ENCODE peak calls at places on chromosomes 13 and 19, in nine cellular contexts. V, E, M, C, Q, N, F, O and J are unnamed samples.

GRCh38 chr19:55473201-55473600 is 3.2 kb upstream of the ZNF628 start:
- DNase-seq in V (no peak), E (no peak), M (no peak), C (no peak), Q (no peak), N (no peak), F (no peak), O (no peak), J (no peak)

GRCh38 chr13:26480246-26480855 is 77.1 kb upstream of the WASF3 start:
- DNase-seq in V (no peak), E (peak), M (no peak), C (peak), Q (peak), N (no peak), F (no peak), O (no peak), J (no peak)

GRCh38 chr13:113411216-113412023 is 41.9 kb downstream of the ADPRHL1 start:
- DNase-seq in V (peak), E (peak), M (peak), C (peak), Q (peak), N (no peak), F (peak), O (peak), J (peak)

GRCh38 chr13:72868229-72868628 is 86.3 kb downstream of the PIBF1 start:
- DNase-seq in V (no peak), E (no peak), M (no peak), C (no peak), Q (no peak), N (no peak), F (no peak), O (no peak), J (no peak)

GRCh38 chr19:29308977-29309520 is 96.1 kb upstream of the UQCRFS1 start:
- DNase-seq in V (no peak), E (no peak), M (no peak), C (no peak), Q (no peak), N (no peak), F (no peak), O (no peak), J (no peak)

GRCh38 chr19:17626456-17626855 is 61.7 kb downstream of the UNC13A start:
- DNase-seq in V (no peak), E (no peak), M (no peak), C (no peak), Q (no peak), N (no peak), F (no peak), O (no peak), J (no peak)

GRCh38 chr19:11421607-11422098 is 2.5 kb upstream of the RGL3 start:
- DNase-seq in V (no peak), E (no peak), M (no peak), C (no peak), Q (peak), N (peak), F (peak), O (no peak), J (no peak)

GRCh38 chr13:22505489-22505888 is 675.3 kb upstream of the SGCG start:
- DNase-seq in V (no peak), E (no peak), M (no peak), C (peak), Q (no peak), N (no peak), F (no peak), O (peak), J (peak)

GRCh38 chr13:19606152-19606551 is 27.3 kb upstream of the MPHOSPH8 start:
- DNase-seq in V (no peak), E (peak), M (peak), C (no peak), Q (no peak), N (no peak), F (no peak), O (no peak), J (peak)

GRCh38 chr19:30064021-30064699 is 122.1 kb downstream of the URI1 start:
- DNase-seq in V (no peak), E (no peak), M (no peak), C (no peak), Q (peak), N (no peak), F (no peak), O (no peak), J (no peak)

GRCh38 chr19:5934002-5934401 is 19.9 kb downstream of the CAPS start:
- DNase-seq in V (no peak), E (peak), M (no peak), C (no peak), Q (no peak), N (no peak), F (no peak), O (no peak), J (no peak)

GRCh38 chr19:18153555-18154134 is 682 bp downstream of the PIK3R2 start:
- DNase-seq in V (no peak), E (no peak), M (no peak), C (no peak), Q (peak), N (peak), F (no peak), O (no peak), J (no peak)

GRCh38 chr19:28009696-28010095 is 1203.3 kb downstream of the UQCRFS1 start:
- DNase-seq in V (no peak), E (no peak), M (no peak), C (no peak), Q (no peak), N (no peak), F (no peak), O (peak), J (no peak)

GRCh38 chr13:32586022-32586900 is at the start of gene PDS5B:
- DNase-seq in V (peak), E (peak), M (peak), C (peak), Q (peak), N (peak), F (peak), O (peak), J (peak)

GRCh38 chr13:113928701-113929627 is 44.9 kb downstream of the C13orf46 start:
- DNase-seq in V (peak), E (peak), M (no peak), C (peak), Q (peak), N (no peak), F (peak), O (peak), J (peak)

GRCh38 chr13:38519229-38519910 is 167.5 kb upstream of the FREM2 start:
- DNase-seq in V (no peak), E (no peak), M (no peak), C (no peak), Q (no peak), N (no peak), F (no peak), O (no peak), J (no peak)

GRCh38 chr19:48396871-48397176 is 3.4 kb downstream of the GRIN2D start:
- DNase-seq in V (no peak), E (no peak), M (no peak), C (no peak), Q (no peak), N (no peak), F (no peak), O (no peak), J (no peak)

GRCh38 chr19:34171539-34171876 is 796 bp upstream of the LSM14A start:
- DNase-seq in V (no peak), E (peak), M (peak), C (peak), Q (no peak), N (no peak), F (no peak), O (peak), J (peak)

GRCh38 chr13:47039106-47039505 is 142.3 kb upstream of the HTR2A start:
- DNase-seq in V (no peak), E (peak), M (peak), C (peak), Q (no peak), N (no peak), F (no peak), O (peak), J (peak)

DNA sequence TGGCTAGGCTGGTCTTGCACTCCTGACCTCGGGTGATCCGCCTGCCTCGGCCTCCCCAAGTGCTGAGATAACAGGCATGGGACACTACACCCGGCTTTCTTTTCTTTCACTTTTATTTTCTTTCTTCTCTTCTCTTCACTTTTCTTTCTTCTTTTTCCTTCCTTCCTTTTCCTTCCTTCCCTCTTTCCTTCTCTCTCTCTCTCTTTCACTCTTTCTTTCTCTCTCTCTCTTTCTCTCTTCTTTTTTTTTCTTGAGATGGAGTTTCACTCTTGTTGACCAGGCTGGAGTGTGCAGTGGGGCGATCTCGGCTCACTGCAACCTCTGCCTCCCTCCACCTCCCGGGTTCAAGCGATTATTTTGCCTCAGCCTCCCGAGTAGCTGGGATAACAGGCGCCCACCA is 812 bp upstream of the ZNF493 start:
- DNase-seq in V (no peak), E (no peak), M (no peak), C (no peak), Q (no peak), N (no peak), F (no peak), O (no peak), J (no peak)
- H3K4me3 ChIP-seq in V (no peak), E (no peak), M (no peak), C (no peak), Q (no peak), N (no peak), F (no peak), O (no peak), J (no peak)

GRCh38 chr19:9494096-9494495 is 4.3 kb downstream of the ZNF560 start:
- DNase-seq in V (no peak), E (no peak), M (no peak), C (no peak), Q (no peak), N (no peak), F (no peak), O (no peak), J (no peak)
- TF ChIP-seq CTCF in V (no peak), E (no peak), M (no peak), C (no peak), Q (no peak), N (no peak), F (no peak), O (no peak), J (no peak)

GRCh38 chr13:65584126-65584525 is 1646.0 kb downstream of the PCDH9 start:
- DNase-seq in V (no peak), E (no peak), M (no peak), C (no peak), Q (no peak), N (no peak), F (no peak), O (no peak), J (no peak)

GRCh38 chr13:65582160-65582559 is 1648.0 kb downstream of the PCDH9 start:
- DNase-seq in V (no peak), E (no peak), M (no peak), C (no peak), Q (no peak), N (no peak), F (no peak), O (no peak), J (no peak)

GRCh38 chr13:65585346-65585745 is 1644.8 kb downstream of the PCDH9 start:
- DNase-seq in V (no peak), E (no peak), M (no peak), C (no peak), Q (no peak), N (no peak), F (no peak), O (no peak), J (no peak)
- H3K4me3 ChIP-seq in V (no peak), E (no peak), M (no peak), C (no peak), Q (no peak), N (no peak), F (no peak), O (no peak), J (no peak)

GRCh38 chr13:37074703-37075102 is 15.2 kb upstream of the SUPT20H start:
- DNase-seq in V (no peak), E (peak), M (peak), C (peak), Q (no peak), N (peak), F (no peak), O (peak), J (peak)
- TF ChIP-seq CTCF in V (peak), E (peak), M (peak), C (peak), Q (peak), N (peak), F (peak), O (peak), J (peak)